ENCODE peak calls at places on chromosome 1, in four cellular contexts. C, D, W and P are unnamed samples.

GRCh38 chr1:208155243-208155642 is 88.9 kb downstream of the PLXNA2 start:
- DNase-seq in W (no peak), C (no peak), D (no peak), P (no peak)

GRCh38 chr1:18463984-18464664 is 16.6 kb upstream of the KLHDC7A start:
- DNase-seq in C (peak; percentile 65), W (peak; percentile 21), D (no peak), P (peak; percentile 53)

GRCh38 chr1:1430114-1430982 is 5.1 kb upstream of the VWA1 start:
- DNase-seq in D (no peak), C (peak; percentile 81), W (no peak), P (no peak)

GRCh38 chr1:156926175-156926574 is 5.7 kb downstream of the LRRC71 start:
- DNase-seq in C (peak; percentile 74), W (no peak), D (no peak), P (peak; percentile 70)

GRCh38 chr1:79604490-79605198 is 598.1 kb upstream of the ADGRL4 start:
- DNase-seq in D (no peak), C (no peak), W (no peak), P (no peak)

GRCh38 chr1:27099154-27099903 is 55.6 kb downstream of the SLC9A1 start:
- DNase-seq in W (peak; percentile 51), C (peak; percentile 48), D (no peak), P (peak; percentile 23)

GRCh38 chr1:237672748-237673147 is 218.0 kb downstream of the ZP4 start:
- DNase-seq in D (no peak), C (no peak), W (peak; percentile 26), P (no peak)

GRCh38 chr1:222310830-222311229 is 237.1 kb downstream of the HHIPL2 start:
- DNase-seq in D (no peak), W (no peak), C (no peak), P (no peak)

GRCh38 chr1:205122489-205122882 is 708 bp upstream of the RBBP5 start:
- DNase-seq in C (no peak), D (no peak), W (no peak), P (no peak)